ENCODE peak calls at places on chromosomes 13 and 19, in nine cellular contexts. K, L, Z, B, F, A, T, C and Q are unnamed samples.

GRCh38 chr13:67150608-67151007 is 79.5 kb downstream of the PCDH9 start:
- DNase-seq in K (no peak), L (no peak), Z (no peak), B (no peak), F (no peak), A (no peak), T (no peak), C (no peak), Q (no peak)

GRCh38 chr19:18438331-18439024 is 545 bp upstream of the ISYNA1 start:
- DNase-seq in K (peak), L (no peak), Z (peak), B (no peak), F (peak), A (no peak), T (no peak), C (peak), Q (peak)

GRCh38 chr13:28031929-28032328 is 43.4 kb upstream of the URAD start:
- DNase-seq in K (no peak), L (no peak), Z (no peak), B (no peak), F (no peak), A (no peak), T (no peak), C (no peak), Q (no peak)

GRCh38 chr19:42114412-42114811 is 17.8 kb downstream of the POU2F2 start:
- DNase-seq in K (no peak), L (no peak), Z (no peak), B (peak), F (no peak), A (no peak), T (no peak), C (no peak), Q (no peak)

GRCh38 chr19:55620410-55620809 is 4.0 kb downstream of the ZNF784 start:
- DNase-seq in K (no peak), L (no peak), Z (no peak), B (no peak), F (no peak), A (no peak), T (no peak), C (no peak), Q (no peak)

GRCh38 chr19:3458595-3459284 is 21.6 kb downstream of the SMIM24 start:
- DNase-seq in K (peak), L (peak), Z (no peak), B (no peak), F (no peak), A (no peak), T (no peak), C (no peak), Q (no peak)

GRCh38 chr19:51128227-51128626 is 3.5 kb downstream of the SIGLEC9 start:
- DNase-seq in K (no peak), L (no peak), Z (no peak), B (no peak), F (no peak), A (no peak), T (no peak), C (no peak), Q (peak)

GRCh38 chr13:110106726-110107125 is 200.2 kb downstream of the COL4A1 start:
- DNase-seq in K (no peak), L (peak), Z (no peak), B (peak), F (no peak), A (no peak), T (no peak), C (no peak), Q (peak)

GRCh38 chr13:101880581-101880980 is 428.1 kb downstream of the ITGBL1 start:
- DNase-seq in K (no peak), L (no peak), Z (no peak), B (no peak), F (no peak), A (no peak), T (no peak), C (no peak), Q (no peak)

GRCh38 chr13:74574964-74575728 is 440.9 kb upstream of the KLF12 start:
- DNase-seq in K (no peak), L (no peak), Z (no peak), B (no peak), F (no peak), A (no peak), T (no peak), C (no peak), Q (no peak)

GRCh38 chr19:10662384-10663251 is 8.5 kb downstream of the ILF3 start:
- DNase-seq in K (no peak), L (no peak), Z (no peak), B (no peak), F (no peak), A (no peak), T (no peak), C (no peak), Q (no peak)

GRCh38 chr13:94233831-94234230 is 245.7 kb downstream of the DCT start:
- DNase-seq in K (no peak), L (no peak), Z (no peak), B (no peak), F (no peak), A (no peak), T (no peak), C (no peak), Q (no peak)

GRCh38 chr19:36215276-36216171 is 618 bp downstream of the ZNF146 start:
- DNase-seq in K (no peak), L (no peak), Z (no peak), B (peak), F (no peak), A (no peak), T (peak), C (peak), Q (no peak)

GRCh38 chr13:20403826-20404225 is 121.8 kb downstream of the CRYL1 start:
- DNase-seq in K (no peak), L (no peak), Z (no peak), B (no peak), F (no peak), A (peak), T (no peak), C (no peak), Q (no peak)

GRCh38 chr19:28603453-28603852 is 609.5 kb downstream of the UQCRFS1 start:
- DNase-seq in K (no peak), L (no peak), Z (no peak), B (no peak), F (no peak), A (no peak), T (no peak), C (no peak), Q (no peak)

GRCh38 chr13:99610702-99611289 is 109.5 kb downstream of the TM9SF2 start:
- DNase-seq in K (no peak), L (no peak), Z (no peak), B (no peak), F (no peak), A (no peak), T (no peak), C (no peak), Q (no peak)

GRCh38 chr19:31111741-31112140 is 237.5 kb downstream of the TSHZ3 start:
- DNase-seq in K (no peak), L (no peak), Z (no peak), B (no peak), F (no peak), A (no peak), T (no peak), C (no peak), Q (no peak)

GRCh38 chr19:58054792-58055482 is 4.1 kb upstream of the ZNF135 start:
- DNase-seq in K (no peak), L (no peak), Z (peak), B (peak), F (no peak), A (no peak), T (no peak), C (no peak), Q (no peak)

GRCh38 chr13:106348032-106348431 is 187.4 kb downstream of the EFNB2 start:
- DNase-seq in K (no peak), L (no peak), Z (no peak), B (no peak), F (no peak), A (no peak), T (no peak), C (no peak), Q (no peak)

GRCh38 chr19:12794936-12795335 is 3.6 kb downstream of the JUNB start:
- DNase-seq in K (no peak), L (no peak), Z (no peak), B (no peak), F (no peak), A (no peak), T (no peak), C (no peak), Q (no peak)

GRCh38 chr19:12792853-12793289 is 1.6 kb downstream of the JUNB start:
- DNase-seq in K (peak), L (no peak), Z (no peak), B (peak), F (no peak), A (no peak), T (no peak), C (no peak), Q (no peak)

GRCh38 chr19:12796146-12797071 is 5.1 kb downstream of the JUNB start:
- DNase-seq in K (no peak), L (peak), Z (peak), B (peak), F (peak), A (peak), T (no peak), C (peak), Q (no peak)

GRCh38 chr19:12793290-12794195 is 2.3 kb downstream of the JUNB start:
- DNase-seq in K (peak), L (peak), Z (peak), B (peak), F (peak), A (peak), T (peak), C (peak), Q (peak)

GRCh38 chr19:12794196-12794921 is 3.1 kb downstream of the JUNB start:
- DNase-seq in K (no peak), L (no peak), Z (no peak), B (no peak), F (no peak), A (no peak), T (no peak), C (no peak), Q (peak)
- TF ChIP-seq EP300 in K (no peak), L (no peak), Z (no peak), B (no peak), F (no peak), A (no peak), T (no peak), C (no peak), Q (no peak)

DNA sequence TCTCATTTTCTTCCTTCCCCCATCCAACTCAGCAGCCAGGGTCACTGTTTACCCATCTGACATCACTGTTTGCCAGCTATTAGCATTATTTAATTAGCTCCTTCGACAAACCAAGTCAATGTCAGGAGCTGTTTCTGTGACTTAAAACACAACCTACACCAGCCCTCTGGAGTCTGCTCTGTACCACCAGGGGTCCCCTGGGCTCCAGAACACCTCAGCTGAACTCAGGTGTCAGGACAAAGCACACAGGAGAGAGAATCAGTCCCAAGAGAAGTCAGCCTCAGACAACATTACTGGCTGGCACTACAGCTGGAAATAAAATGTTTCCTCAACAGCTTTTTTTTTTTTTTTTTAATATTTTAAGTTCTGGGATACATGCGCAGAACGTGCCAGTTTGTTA is 45.1 kb downstream of the DCLK1 start:
- DNase-seq in K (no peak), L (no peak), Z (no peak), B (no peak), F (no peak), A (no peak), T (no peak), C (no peak), Q (no peak)
- TF ChIP-seq CTCF in K (no peak), L (no peak), Z (peak), B (no peak), F (no peak), A (no peak), T (no peak), C (no peak), Q (no peak)

DNA sequence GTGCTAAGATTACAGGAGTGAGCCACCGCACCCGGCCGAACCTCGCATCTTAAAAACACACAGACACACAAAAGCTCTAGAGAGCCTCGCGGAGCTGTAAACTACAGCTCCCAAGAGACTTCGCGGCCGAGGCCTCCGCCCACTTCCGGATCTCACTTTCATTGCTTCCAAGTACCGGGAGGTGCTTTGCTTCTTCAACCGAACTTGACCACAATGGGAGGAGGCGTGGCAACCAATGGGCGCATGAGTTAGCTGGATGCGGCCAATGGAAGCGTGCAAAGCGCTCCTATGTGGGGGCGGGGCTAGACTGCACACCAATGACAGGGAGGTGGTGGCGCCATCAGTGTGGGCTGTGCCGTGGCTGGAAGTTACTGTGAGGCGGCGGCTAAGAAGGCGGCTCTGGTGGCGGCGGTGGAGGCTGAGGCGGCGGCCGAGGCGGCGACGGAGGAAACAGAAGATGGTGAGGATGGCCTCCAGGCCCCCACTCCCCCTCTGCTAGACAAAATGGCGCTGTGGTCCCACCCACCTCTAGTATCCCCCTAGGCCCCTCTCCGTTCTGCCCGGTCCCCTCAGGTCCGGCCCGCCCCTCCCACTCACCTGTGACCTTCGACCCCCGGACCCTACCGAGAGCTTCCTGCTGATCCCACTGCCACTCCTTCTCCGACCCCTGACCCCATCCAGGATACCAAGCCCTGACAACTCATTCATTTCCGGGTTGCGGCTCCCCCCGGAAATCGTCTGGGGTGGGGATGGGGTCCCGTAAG is at the start of gene DDA1:
- DNase-seq in K (peak), L (peak), Z (peak), B (peak), F (peak), A (peak), T (peak), C (peak), Q (peak)
- TF ChIP-seq POLR2A in K (peak), L (peak), Z (peak), B (peak), F (peak), A (no peak), T (peak), C (peak), Q (no peak)

DNA sequence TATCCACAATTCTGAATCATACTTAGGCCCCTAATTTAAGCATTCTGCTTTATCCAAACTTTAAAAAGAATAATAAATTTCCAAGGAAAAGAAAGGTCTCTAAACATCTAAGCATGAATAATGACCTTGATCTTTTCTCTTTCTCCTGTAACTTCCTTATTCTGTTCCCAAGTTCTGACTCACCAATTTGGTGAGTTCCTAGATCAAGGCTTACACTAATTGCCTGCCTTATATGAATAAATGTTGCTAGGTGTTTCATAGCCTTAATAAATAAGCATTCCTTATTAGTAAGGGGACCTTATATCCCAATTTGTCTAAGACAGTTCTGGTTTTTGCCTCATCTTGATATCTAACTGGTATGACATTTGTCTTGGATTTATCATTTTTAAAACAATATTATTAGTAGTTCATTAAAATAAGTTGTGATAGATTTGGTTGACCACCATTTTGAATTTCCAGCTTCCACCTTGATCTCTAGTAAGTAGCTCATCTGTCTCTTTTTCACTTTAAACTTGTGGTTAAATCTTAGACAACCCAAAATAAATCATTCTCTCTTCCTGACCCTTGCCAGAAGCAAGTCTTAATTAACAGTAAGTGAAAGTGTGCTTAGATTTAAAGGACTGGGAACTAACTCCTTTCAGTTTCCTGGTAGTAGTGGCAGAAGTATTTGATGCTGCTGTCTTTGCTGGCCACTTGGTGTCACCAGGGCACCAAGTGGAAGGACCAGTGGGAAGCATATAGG is 121.2 kb upstream of the MLNR start:
- DNase-seq in K (no peak), L (no peak), Z (no peak), B (no peak), F (no peak), A (no peak), T (no peak), C (no peak), Q (no peak)
- TF ChIP-seq EP300 in K (no peak), L (no peak), Z (no peak), B (no peak), F (no peak), A (no peak), T (no peak), C (no peak), Q (no peak)

GRCh38 chr13:95535243-95535642 is 17.3 kb upstream of the CLDN10 start:
- DNase-seq in K (no peak), L (no peak), Z (no peak), B (no peak), F (peak), A (no peak), T (peak), C (no peak), Q (no peak)

GRCh38 chr13:95533545-95534135 is 18.9 kb upstream of the CLDN10 start:
- DNase-seq in K (no peak), L (no peak), Z (peak), B (peak), F (no peak), A (peak), T (no peak), C (no peak), Q (no peak)

GRCh38 chr13:95540848-95541247 is 11.7 kb upstream of the CLDN10 start:
- DNase-seq in K (no peak), L (no peak), Z (no peak), B (no peak), F (no peak), A (no peak), T (no peak), C (no peak), Q (no peak)

GRCh38 chr13:95541308-95541707 is 11.2 kb upstream of the CLDN10 start:
- DNase-seq in K (no peak), L (no peak), Z (no peak), B (no peak), F (no peak), A (no peak), T (no peak), C (no peak), Q (no peak)

GRCh38 chr13:95536629-95537241 is 15.8 kb upstream of the CLDN10 start:
- DNase-seq in K (no peak), L (no peak), Z (no peak), B (no peak), F (no peak), A (no peak), T (no peak), C (no peak), Q (no peak)
- TF ChIP-seq CTCF in K (peak), L (peak), Z (peak), B (peak), F (peak), A (peak), T (peak), C (no peak), Q (peak)

GRCh38 chr19:47608908-47609879 is at the start of gene BICRA:
- DNase-seq in K (peak), L (peak), Z (peak), B (peak), F (peak), A (peak), T (peak), C (peak), Q (peak)

GRCh38 chr19:47609885-47610545 is 1.1 kb downstream of the BICRA start:
- DNase-seq in K (peak), L (no peak), Z (peak), B (peak), F (peak), A (peak), T (no peak), C (peak), Q (no peak)

GRCh38 chr19:47610546-47610894 is 1.6 kb downstream of the BICRA start:
- DNase-seq in K (no peak), L (no peak), Z (no peak), B (no peak), F (no peak), A (no peak), T (no peak), C (no peak), Q (no peak)

GRCh38 chr19:47607564-47608073 is 1.3 kb upstream of the BICRA start:
- DNase-seq in K (no peak), L (no peak), Z (no peak), B (no peak), F (no peak), A (no peak), T (no peak), C (no peak), Q (no peak)

GRCh38 chr19:47608074-47608907 is 643 bp upstream of the BICRA start:
- DNase-seq in K (peak), L (peak), Z (peak), B (peak), F (peak), A (peak), T (peak), C (peak), Q (peak)
- TF ChIP-seq POLR2A in K (peak), L (peak), Z (peak), B (peak), F (peak), A (no peak), T (peak), C (peak), Q (no peak)

GRCh38 chr19:1948676-1949075 is 7.7 kb downstream of the CSNK1G2 start:
- DNase-seq in K (no peak), L (no peak), Z (no peak), B (no peak), F (no peak), A (no peak), T (no peak), C (no peak), Q (no peak)
- TF ChIP-seq EP300 in K (no peak), L (no peak), Z (no peak), B (no peak), F (no peak), A (no peak), T (no peak), C (no peak), Q (no peak)

GRCh38 chr13:104310861-104311260 is 1244.6 kb upstream of the SLC10A2 start:
- DNase-seq in K (no peak), L (no peak), Z (no peak), B (no peak), F (no peak), A (no peak), T (no peak), C (no peak), Q (no peak)
- TF ChIP-seq CTCF in K (no peak), L (no peak), Z (no peak), B (no peak), F (no peak), A (no peak), T (no peak), C (no peak), Q (no peak)

DNA sequence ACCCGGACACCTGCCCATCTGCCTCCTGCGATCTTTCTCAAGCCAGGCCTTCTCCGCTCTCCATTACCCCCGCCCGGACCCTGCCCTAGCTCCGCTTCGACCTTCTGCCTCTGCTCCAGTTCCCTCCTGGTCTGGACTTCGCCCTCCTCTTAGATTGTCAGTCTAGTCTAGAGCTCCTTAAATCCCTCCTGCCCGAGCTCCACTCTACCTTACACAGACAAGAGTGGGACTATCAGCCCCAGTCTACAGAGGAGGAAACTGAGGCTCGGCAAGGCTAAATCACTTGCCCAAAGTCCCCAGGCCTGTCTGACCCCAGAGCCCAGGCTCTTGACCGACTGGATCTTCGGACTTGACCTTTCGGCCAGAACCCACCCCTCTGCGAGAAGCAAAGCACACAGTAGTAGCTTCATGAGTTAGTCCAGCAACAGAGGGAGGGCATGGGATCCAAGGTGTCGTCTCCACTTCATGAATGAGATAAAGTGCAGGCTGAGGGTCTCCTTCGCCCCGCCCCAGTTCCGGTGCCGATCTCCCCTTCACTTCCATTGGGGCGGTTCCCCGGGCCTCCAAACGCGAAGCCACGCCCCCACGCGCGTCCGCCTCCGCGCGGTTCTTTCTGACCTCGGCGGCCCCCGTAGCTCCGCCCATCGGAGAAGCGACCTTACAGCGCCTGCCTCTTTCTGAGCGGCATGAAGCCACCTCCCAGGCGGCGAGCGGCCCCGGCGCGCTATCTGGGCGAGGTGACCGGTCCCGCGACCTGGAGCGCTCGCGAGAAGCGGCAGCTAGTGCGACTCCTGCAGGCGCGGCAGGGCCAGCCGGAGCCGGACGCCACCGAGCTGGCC is at the start of gene SNAPC2:
- DNase-seq in K (peak), L (peak), Z (peak), B (peak), F (peak), A (peak), T (peak), C (peak), Q (peak)
- TF ChIP-seq POLR2A in K (no peak), L (no peak), Z (peak), B (peak), F (peak), A (no peak), T (peak), C (peak), Q (no peak)